ENCODE peak calls at places on chromosomes 7 and 10, in four cellular contexts. V, Z, F and O are unnamed samples.

GRCh38 chr7:54541941-54542618 is at the start of gene VSTM2A:
- DNase-seq in V (no peak), Z (peak; percentile 42), F (no peak), O (no peak)

GRCh38 chr7:104156842-104157277 is 51.0 kb downstream of the ORC5 start:
- DNase-seq in V (no peak), Z (peak; percentile 68), F (no peak), O (no peak)

GRCh38 chr7:47572101-47572460 is 9.8 kb downstream of the TNS3 start:
- DNase-seq in V (no peak), Z (no peak), F (no peak), O (no peak)

GRCh38 chr7:50778189-50778588 is 4.5 kb downstream of the GRB10 start:
- DNase-seq in V (no peak), Z (no peak), F (no peak), O (no peak)

GRCh38 chr10:132548106-132548823 is 10.7 kb downstream of the INPP5A start:
- DNase-seq in V (no peak), Z (no peak), F (no peak), O (peak; percentile 59)

GRCh38 chr7:149717481-149717880 is 55.9 kb downstream of the ZNF467 start:
- DNase-seq in V (no peak), Z (no peak), F (peak; percentile 80), O (peak; percentile 56)

GRCh38 chr7:25722856-25723255 is 429.1 kb upstream of the NFE2L3 start:
- DNase-seq in V (no peak), Z (no peak), F (no peak), O (no peak)

GRCh38 chr10:122331615-122332446 is 42.7 kb upstream of the PLEKHA1 start:
- DNase-seq in V (no peak), Z (peak; percentile 90), F (no peak), O (no peak)

GRCh38 chr7:111987115-111987826 is 218.9 kb downstream of the DOCK4 start:
- DNase-seq in V (no peak), Z (no peak), F (no peak), O (no peak)

GRCh38 chr10:50576995-50577394 is 46.8 kb downstream of the SGMS1 start:
- DNase-seq in V (no peak), Z (no peak), F (no peak), O (no peak)

GRCh38 chr7:23184709-23185354 is 3.0 kb downstream of the NUP42 start:
- DNase-seq in V (no peak), Z (peak; percentile 73), F (no peak), O (no peak)

GRCh38 chr7:22618528-22618927 is 108.5 kb upstream of the IL6 start:
- DNase-seq in V (no peak), Z (peak; percentile 20), F (no peak), O (no peak)